ENCODE peak calls at places on chromosomes 16 and 17, in four cellular contexts. H is thoracic aorta, G is prostate gland, P is cardiac muscle cell. E is an unnamed sample.
A peak's percentile ranks its signal among the peaks of the same experiment; 100 is the strongest.

GRCh38 chr17:61657338-61657737 is 66.3 kb upstream of the NACA2 start:
- DNase-seq in H (no peak), G (no peak), P (no peak), E (no peak)

GRCh38 chr16:50692999-50693781 is at the start of gene NOD2:
- DNase-seq in H (no peak), G (no peak), P (peak; percentile 29), E (no peak)

GRCh38 chr17:65070620-65071019 is 14.1 kb upstream of the GNA13 start:
- DNase-seq in H (no peak), G (no peak), P (no peak), E (no peak)

GRCh38 chr17:34312080-34312479 is 7.2 kb upstream of the CCL8 start:
- DNase-seq in H (no peak), G (no peak), P (peak; percentile 91), E (no peak)

GRCh38 chr17:42023524-42024349 is 3.8 kb downstream of the NKIRAS2 start:
- DNase-seq in H (no peak), G (no peak), P (peak; percentile 54), E (peak; percentile 67)

GRCh38 chr17:2084129-2084765 is 29.3 kb downstream of the HIC1 start:
- DNase-seq in H (no peak), G (no peak), P (peak; percentile 48), E (no peak)

GRCh38 chr17:33209671-33210070 is 83.4 kb downstream of the ASIC2 start:
- DNase-seq in H (no peak), G (no peak), P (no peak), E (no peak)

GRCh38 chr17:48515925-48516900 is 14.6 kb downstream of the HOXB1 start:
- DNase-seq in H (no peak), G (no peak), P (no peak), E (no peak)

GRCh38 chr17:50396261-50397110 is 837 bp downstream of the LRRC59 start:
- DNase-seq in H (peak; percentile 18), G (peak; percentile 35), P (peak; percentile 80), E (peak; percentile 69)

GRCh38 chr17:5763595-5763994 is 179.3 kb upstream of the NLRP1 start:
- DNase-seq in H (no peak), G (no peak), P (no peak), E (no peak)

GRCh38 chr17:5759501-5759925 is 175.2 kb upstream of the NLRP1 start:
- DNase-seq in H (no peak), G (no peak), P (peak; percentile 85), E (no peak)

GRCh38 chr17:5762191-5762590 is 177.9 kb upstream of the NLRP1 start:
- DNase-seq in H (no peak), G (no peak), P (peak; percentile 11), E (no peak)

GRCh38 chr17:5757306-5757907 is 173.1 kb upstream of the NLRP1 start:
- DNase-seq in H (no peak), G (peak; percentile 8), P (no peak), E (no peak)

GRCh38 chr17:5758651-5759050 is 174.3 kb upstream of the NLRP1 start:
- DNase-seq in H (no peak), G (no peak), P (peak; percentile 44), E (no peak)
- H3K27me3 ChIP-seq in H (no peaks in the 10 kb centered on the region), G (no peaks in the 10 kb centered on the region), P (no peaks in the 10 kb centered on the region), E (no peaks in the 10 kb centered on the region)

GRCh38 chr16:1049976-1050247 is 22.6 kb upstream of the SSTR5 start:
- DNase-seq in H (no peak), G (no peak), P (no peak), E (no peak)

GRCh38 chr16:1047123-1047522 is 25.4 kb upstream of the SSTR5 start:
- DNase-seq in H (no peak), G (no peak), P (no peak), E (no peak)

GRCh38 chr16:1047801-1048200 is 24.7 kb upstream of the SSTR5 start:
- DNase-seq in H (no peak), G (no peak), P (no peak), E (no peak)

GRCh38 chr16:1049113-1049975 is 23.2 kb upstream of the SSTR5 start:
- DNase-seq in H (no peak), G (no peak), P (no peak), E (no peak)

GRCh38 chr16:1048442-1049112 is 24.0 kb upstream of the SSTR5 start:
- DNase-seq in H (no peak), G (no peak), P (peak; percentile 61), E (no peak)
- H3K4me1 ChIP-seq in H (no peaks in the 10 kb centered on the region), G (no peaks in the 10 kb centered on the region), P (no peaks in the 10 kb centered on the region), E (peaks cover 2% of the 10 kb centered on the region)

DNA sequence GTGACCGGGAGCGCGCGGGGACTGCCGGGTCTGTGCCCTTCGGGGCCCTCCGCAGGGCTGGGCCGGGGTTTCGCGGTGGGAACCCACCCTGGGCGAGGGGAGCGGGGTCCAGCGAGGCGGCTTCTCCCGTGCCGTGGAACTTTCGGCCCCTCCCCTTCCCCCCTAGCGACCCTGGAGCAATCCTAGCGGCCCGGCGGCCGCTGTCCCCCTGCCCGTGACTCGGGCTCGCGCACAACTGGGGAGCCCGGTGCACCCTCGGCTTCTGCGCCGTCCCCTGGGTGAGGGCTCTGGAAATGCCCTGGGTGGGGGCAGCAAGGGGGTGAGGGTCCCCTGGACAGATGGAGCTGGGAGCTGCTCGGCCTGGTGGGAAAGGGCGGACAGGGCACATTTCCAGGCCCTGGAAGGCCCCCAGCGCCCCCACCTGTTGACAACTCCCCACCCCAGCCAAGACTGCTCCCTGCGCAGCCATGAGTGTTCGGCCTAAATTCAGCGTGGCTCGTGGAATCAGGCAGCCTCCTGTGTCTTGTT is 562 bp downstream of the UTS2R start:
- DNase-seq in H (no peak), G (no peak), P (no peak), E (no peak)
- H3K27me3 ChIP-seq in H (peaks cover 27% of the 10 kb centered on the region), G (peaks cover 37% of the 10 kb centered on the region), P (peaks cover 21% of the 10 kb centered on the region), E (peaks cover 22% of the 10 kb centered on the region)

GRCh38 chr17:75784473-75785015 is at the start of gene UNK:
- DNase-seq in H (peak; percentile 93), G (peak; percentile 98), P (peak; percentile 100), E (peak; percentile 98)
- H3K4me1 ChIP-seq in H (peaks cover 7% of the 10 kb centered on the region), G (peaks cover 15% of the 10 kb centered on the region), P (peaks cover 28% of the 10 kb centered on the region), E (peaks cover 5% of the 10 kb centered on the region)

GRCh38 chr16:4989391-4990006 is 31.4 kb downstream of the SEC14L5 start:
- DNase-seq in H (no peak), G (no peak), P (no peak), E (no peak)
- H3K27me3 ChIP-seq in H (peaks cover 16% of the 10 kb centered on the region), G (peaks cover 7% of the 10 kb centered on the region), P (peaks cover 44% of the 10 kb centered on the region), E (peaks cover 4% of the 10 kb centered on the region)

DNA sequence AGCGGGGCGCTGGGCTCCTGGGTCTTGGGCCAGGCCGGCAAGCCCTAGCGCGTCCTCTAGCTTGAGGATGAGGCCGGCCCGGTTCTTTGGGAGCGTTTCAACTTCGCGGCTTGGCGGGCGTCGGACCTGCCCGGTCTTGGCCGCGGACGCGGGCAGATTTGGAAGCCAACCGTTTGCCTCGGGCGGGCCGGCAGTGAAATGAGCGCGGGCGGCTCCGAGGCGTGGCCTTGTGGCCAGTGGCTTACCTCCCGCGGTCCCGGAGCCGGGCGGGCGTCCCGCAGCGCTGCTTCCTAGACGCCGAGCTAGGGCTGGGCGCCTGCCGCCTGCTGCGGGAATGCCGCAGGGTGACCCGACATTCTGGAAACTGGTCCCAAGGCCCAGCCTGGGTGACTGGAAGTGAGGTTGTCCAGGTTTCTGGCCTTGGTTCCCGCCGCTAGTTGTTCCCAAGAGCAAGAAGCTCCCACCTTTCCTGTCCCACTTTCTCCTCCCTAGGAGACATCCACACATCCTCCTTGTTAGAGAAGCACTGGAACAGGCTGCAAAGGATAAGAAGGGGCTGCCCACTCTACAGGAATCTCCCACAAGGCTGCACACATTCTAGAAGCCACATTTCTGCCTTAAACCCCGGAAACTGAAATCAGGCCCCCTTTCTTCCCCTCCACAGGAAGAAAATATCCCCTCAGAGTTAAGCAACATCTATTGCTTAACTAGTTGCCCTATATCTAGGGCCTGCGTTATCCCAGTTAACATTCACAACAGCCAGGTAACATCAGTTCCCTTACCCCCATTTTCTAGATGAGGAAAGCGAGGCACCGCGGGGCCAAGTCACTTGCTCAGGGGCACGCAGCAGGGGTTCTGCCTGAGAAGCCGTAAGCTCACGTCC is 4.5 kb upstream of the CBX8 start:
- DNase-seq in H (no peak), G (peak; percentile 54), P (no peak), E (no peak)
- H3K4me1 ChIP-seq in H (peaks cover 18% of the 10 kb centered on the region), G (peaks cover 13% of the 10 kb centered on the region), P (peaks cover 3% of the 10 kb centered on the region), E (peaks cover 24% of the 10 kb centered on the region)

GRCh38 chr16:72104905-72105304 is 11.3 kb downstream of the DHX38 start:
- DNase-seq in H (no peak), G (no peak), P (no peak), E (no peak)

GRCh38 chr16:72101195-72101594 is 7.5 kb downstream of the DHX38 start:
- DNase-seq in H (no peak), G (no peak), P (no peak), E (no peak)

GRCh38 chr16:72094266-72094610 is 591 bp downstream of the DHX38 start:
- DNase-seq in H (no peak), G (no peak), P (no peak), E (no peak)

GRCh38 chr16:72098936-72099335 is 5.3 kb downstream of the DHX38 start:
- DNase-seq in H (no peak), G (no peak), P (no peak), E (no peak)

DNA sequence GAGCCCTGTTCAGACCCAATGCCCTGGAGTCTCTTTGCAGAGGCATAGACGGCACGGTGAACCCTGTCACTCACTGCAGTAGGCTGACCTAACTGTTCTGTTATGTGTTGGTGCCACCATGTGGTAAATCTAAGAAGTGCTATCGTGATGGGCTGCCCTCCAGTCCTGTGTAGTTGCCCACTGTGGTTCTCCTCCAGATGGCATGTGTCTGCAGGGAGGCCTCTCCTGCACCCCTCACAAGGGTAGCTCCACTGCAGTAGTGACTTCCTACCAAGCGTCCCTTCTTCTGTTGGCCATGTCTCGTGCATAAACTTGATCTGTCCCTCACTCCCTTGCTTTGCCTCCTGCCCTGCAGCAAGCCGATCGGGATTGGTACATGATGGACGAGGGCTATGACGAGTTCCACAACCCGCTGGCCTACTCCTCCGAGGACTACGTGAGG is 5.8 kb downstream of the DHX38 start:
- DNase-seq in H (no peak), G (no peak), P (peak; percentile 69), E (peak; percentile 37)
- H3K27me3 ChIP-seq in H (no peaks in the 10 kb centered on the region), G (no peaks in the 10 kb centered on the region), P (no peaks in the 10 kb centered on the region), E (no peaks in the 10 kb centered on the region)

GRCh38 chr17:17768415-17769088 is 68.2 kb downstream of the SREBF1 start:
- DNase-seq in H (no peak), G (peak; percentile 37), P (no peak), E (no peak)

GRCh38 chr17:17766351-17767095 is 70.3 kb downstream of the SREBF1 start:
- DNase-seq in H (no peak), G (no peak), P (no peak), E (no peak)

GRCh38 chr17:17767096-17767470 is 69.7 kb downstream of the SREBF1 start:
- DNase-seq in H (no peak), G (no peak), P (no peak), E (no peak)

GRCh38 chr17:17765921-17766320 is 70.9 kb downstream of the SREBF1 start:
- DNase-seq in H (no peak), G (no peak), P (no peak), E (no peak)

DNA sequence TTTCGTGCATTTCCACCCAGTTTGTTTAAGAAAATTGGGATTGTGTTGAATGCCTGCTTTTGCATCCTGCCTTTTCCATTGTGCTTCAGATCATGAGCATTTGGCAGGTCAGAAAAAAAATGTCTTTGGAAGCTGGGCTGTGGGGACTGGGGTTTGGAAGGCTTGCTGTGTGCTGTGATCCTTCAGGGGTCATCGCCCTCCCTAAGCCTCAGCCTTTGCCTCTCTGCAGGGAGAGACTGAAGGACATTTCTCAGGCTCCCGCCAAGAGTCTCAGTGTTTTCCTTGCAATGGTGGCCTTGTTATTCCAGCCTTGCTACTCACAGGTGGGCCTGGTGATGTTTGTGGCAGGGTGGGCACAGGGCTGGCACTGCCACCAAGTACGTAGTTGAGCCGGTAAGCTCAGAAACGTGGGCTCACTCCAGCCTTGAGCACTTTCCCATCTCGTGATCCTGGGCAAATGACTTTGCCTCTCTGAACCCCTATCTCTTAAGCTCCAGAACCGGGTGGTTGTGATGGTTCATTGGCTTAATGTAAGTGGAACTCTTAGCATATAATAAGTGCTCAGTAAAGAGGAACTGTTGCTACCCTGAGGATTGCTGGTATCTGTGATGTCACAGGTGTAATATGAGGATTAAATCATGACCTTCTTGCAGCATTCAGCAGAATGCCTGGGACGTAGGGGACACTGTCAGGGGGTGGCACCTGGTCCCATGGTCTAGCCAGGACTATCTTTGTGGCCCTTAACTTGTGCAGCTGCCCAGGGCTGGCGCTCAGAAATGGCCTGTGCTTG is 69.1 kb downstream of the SREBF1 start:
- DNase-seq in H (no peak), G (no peak), P (no peak), E (no peak)
- H3K4me1 ChIP-seq in H (no peaks in the 10 kb centered on the region), G (peaks cover 20% of the 10 kb centered on the region), P (peaks cover 36% of the 10 kb centered on the region), E (peaks cover 16% of the 10 kb centered on the region)